ENCODE peak calls at places on chromosomes 12 and 14, in six cellular contexts. One of them, this sample, is unnamed.

GRCh38 chr12:115598827-115599226 is 678.7 kb downstream of the MED13L start:
- DNase-seq in naive thymus-derived CD8-positive, alpha-beta T cell: no peak
- DNase-seq in NCI-H2029 treated with DMSO at 0.1 percent for 48 hours: peak
- DNase-seq in A549: no peak
- DNase-seq in NCI-H1105: peak
- DNase-seq in KBM-7: no peak
- DNase-seq in this sample: no peak

GRCh38 chr12:80707126-80707829 is at the start of gene MYF6:
- DNase-seq in A549: no peak
- DNase-seq in NCI-H2029 treated with DMSO at 0.1 percent for 48 hours: no peak
- DNase-seq in KBM-7: no peak
- DNase-seq in NCI-H1105: no peak
- DNase-seq in naive thymus-derived CD8-positive, alpha-beta T cell: no peak
- DNase-seq in this sample: no peak

GRCh38 chr14:52355526-52355925 is 41.4 kb downstream of the PTGER2 start:
- DNase-seq in NCI-H2029 treated with DMSO at 0.1 percent for 48 hours: no peak
- DNase-seq in A549: no peak
- DNase-seq in KBM-7: no peak
- DNase-seq in NCI-H1105: no peak
- DNase-seq in naive thymus-derived CD8-positive, alpha-beta T cell: no peak
- DNase-seq in this sample: no peak

GRCh38 chr14:106141242-106142220 is 615.1 kb downstream of the TMEM121 start:
- DNase-seq in NCI-H1105: no peak
- DNase-seq in KBM-7: no peak
- DNase-seq in naive thymus-derived CD8-positive, alpha-beta T cell: peak
- DNase-seq in NCI-H2029 treated with DMSO at 0.1 percent for 48 hours: no peak
- DNase-seq in A549: no peak
- DNase-seq in this sample: peak

GRCh38 chr14:35355981-35356839 is 48.3 kb downstream of the NFKBIA start:
- DNase-seq in A549: no peak
- DNase-seq in KBM-7: no peak
- DNase-seq in NCI-H1105: no peak
- DNase-seq in NCI-H2029 treated with DMSO at 0.1 percent for 48 hours: peak
- DNase-seq in naive thymus-derived CD8-positive, alpha-beta T cell: no peak
- DNase-seq in this sample: no peak

GRCh38 chr12:32437095-32437515 is 37.7 kb downstream of the FGD4 start:
- DNase-seq in A549: peak
- DNase-seq in KBM-7: no peak
- DNase-seq in NCI-H1105: no peak
- DNase-seq in NCI-H2029 treated with DMSO at 0.1 percent for 48 hours: no peak
- DNase-seq in naive thymus-derived CD8-positive, alpha-beta T cell: no peak
- DNase-seq in this sample: no peak

GRCh38 chr12:79455314-79455713 is 235.4 kb downstream of the PAWR start:
- DNase-seq in KBM-7: no peak
- DNase-seq in naive thymus-derived CD8-positive, alpha-beta T cell: no peak
- DNase-seq in A549: no peak
- DNase-seq in NCI-H2029 treated with DMSO at 0.1 percent for 48 hours: no peak
- DNase-seq in NCI-H1105: no peak
- DNase-seq in this sample: no peak

GRCh38 chr14:57066887-57067513 is 201.7 kb downstream of the EXOC5 start:
- DNase-seq in KBM-7: peak
- DNase-seq in naive thymus-derived CD8-positive, alpha-beta T cell: no peak
- DNase-seq in NCI-H1105: no peak
- DNase-seq in A549: peak
- DNase-seq in NCI-H2029 treated with DMSO at 0.1 percent for 48 hours: no peak
- DNase-seq in this sample: no peak

GRCh38 chr14:64114166-64114565 is 180.0 kb downstream of the ESR2 start:
- DNase-seq in KBM-7: no peak
- DNase-seq in NCI-H2029 treated with DMSO at 0.1 percent for 48 hours: no peak
- DNase-seq in NCI-H1105: no peak
- DNase-seq in naive thymus-derived CD8-positive, alpha-beta T cell: no peak
- DNase-seq in A549: no peak
- DNase-seq in this sample: no peak

GRCh38 chr12:88639361-88639760 is 59.1 kb upstream of the KITLG start:
- DNase-seq in naive thymus-derived CD8-positive, alpha-beta T cell: no peak
- DNase-seq in A549: no peak
- DNase-seq in KBM-7: no peak
- DNase-seq in NCI-H1105: no peak
- DNase-seq in NCI-H2029 treated with DMSO at 0.1 percent for 48 hours: peak
- DNase-seq in this sample: no peak

GRCh38 chr14:99774204-99774497 is 19.1 kb upstream of the EML1 start:
- DNase-seq in NCI-H2029 treated with DMSO at 0.1 percent for 48 hours: no peak
- DNase-seq in KBM-7: no peak
- DNase-seq in A549: no peak
- DNase-seq in NCI-H1105: no peak
- DNase-seq in naive thymus-derived CD8-positive, alpha-beta T cell: no peak
- DNase-seq in this sample: no peak

GRCh38 chr14:50944647-50945413 is 547 bp upstream of the PYGL start:
- DNase-seq in naive thymus-derived CD8-positive, alpha-beta T cell: no peak
- DNase-seq in A549: peak
- DNase-seq in KBM-7: peak
- DNase-seq in NCI-H2029 treated with DMSO at 0.1 percent for 48 hours: peak
- DNase-seq in NCI-H1105: peak
- DNase-seq in this sample: no peak

GRCh38 chr12:103676863-103677262 is 89.8 kb downstream of the STAB2 start:
- DNase-seq in NCI-H1105: no peak
- DNase-seq in NCI-H2029 treated with DMSO at 0.1 percent for 48 hours: no peak
- DNase-seq in A549: no peak
- DNase-seq in naive thymus-derived CD8-positive, alpha-beta T cell: no peak
- DNase-seq in KBM-7: no peak
- DNase-seq in this sample: no peak

GRCh38 chr12:1173806-1174617 is 183.0 kb downstream of the ERC1 start:
- DNase-seq in naive thymus-derived CD8-positive, alpha-beta T cell: no peak
- DNase-seq in KBM-7: no peak
- DNase-seq in NCI-H1105: peak
- DNase-seq in A549: no peak
- DNase-seq in NCI-H2029 treated with DMSO at 0.1 percent for 48 hours: no peak
- DNase-seq in this sample: no peak

GRCh38 chr12:29599397-29599796 is 101.9 kb upstream of the OVCH1 start:
- DNase-seq in naive thymus-derived CD8-positive, alpha-beta T cell: no peak
- DNase-seq in NCI-H2029 treated with DMSO at 0.1 percent for 48 hours: no peak
- DNase-seq in NCI-H1105: no peak
- DNase-seq in KBM-7: no peak
- DNase-seq in A549: no peak
- DNase-seq in this sample: no peak

GRCh38 chr12:84922721-84923120 is 10.1 kb upstream of the SLC6A15 start:
- DNase-seq in naive thymus-derived CD8-positive, alpha-beta T cell: no peak
- DNase-seq in NCI-H2029 treated with DMSO at 0.1 percent for 48 hours: no peak
- DNase-seq in NCI-H1105: no peak
- DNase-seq in A549: no peak
- DNase-seq in KBM-7: no peak
- DNase-seq in this sample: no peak

GRCh38 chr12:7375145-7375543 is 68.8 kb downstream of the CD163L1 start:
- DNase-seq in naive thymus-derived CD8-positive, alpha-beta T cell: no peak
- DNase-seq in KBM-7: no peak
- DNase-seq in NCI-H2029 treated with DMSO at 0.1 percent for 48 hours: no peak
- DNase-seq in NCI-H1105: no peak
- DNase-seq in A549: no peak
- DNase-seq in this sample: no peak

GRCh38 chr14:71319646-71320045 is 412.4 kb downstream of the PCNX1 start:
- DNase-seq in NCI-H2029 treated with DMSO at 0.1 percent for 48 hours: no peak
- DNase-seq in naive thymus-derived CD8-positive, alpha-beta T cell: no peak
- DNase-seq in NCI-H1105: no peak
- DNase-seq in A549: peak
- DNase-seq in KBM-7: no peak
- DNase-seq in this sample: no peak

This sample was measured in CD4-positive, alpha-beta T cell.